ENCODE peak calls at places on chromosomes 16 and 17, in six cellular contexts. K is nephron progenitor cell, U is activated B cell treated with CpG ODN at 0.5 μM for 24 hours, N is fibroblast of the aortic adventitia, E is A549, D is epithelial cell of esophagus. O is an unnamed sample.

GRCh38 chr17:27320222-27320560 is 26.3 kb downstream of the WSB1 start:
- DNase-seq in K (no peak), U (no peak), N (no peak), E (no peak), D (no peak), O (peak; percentile 32)

GRCh38 chr16:85675528-85675927 is 13.2 kb downstream of the GINS2 start:
- DNase-seq in K (no peak), U (no peak), N (peak; percentile 56), E (peak; percentile 36), D (peak; percentile 43), O (no peak)

GRCh38 chr17:28684963-28685362 is 23.0 kb downstream of the SUPT6H start:
- DNase-seq in K (no peak), U (no peak), N (peak; percentile 28), E (peak; percentile 63), D (no peak), O (no peak)

GRCh38 chr17:17434477-17434876 is 42.3 kb upstream of the MED9 start:
- DNase-seq in K (no peak), U (no peak), N (no peak), E (no peak), D (peak; percentile 10), O (no peak)

GRCh38 chr17:27345141-27345904 is 51.4 kb downstream of the WSB1 start:
- DNase-seq in K (peak; percentile 60), U (no peak), N (no peak), E (no peak), D (peak; percentile 75), O (no peak)

GRCh38 chr16:1920727-1921155 is 2.5 kb upstream of the HS3ST6 start:
- DNase-seq in K (peak; percentile 81), U (no peak), N (no peak), E (no peak), D (no peak), O (no peak)

GRCh38 chr17:57697891-57698708 is 47.0 kb downstream of the CCDC182 start:
- DNase-seq in K (no peak), U (no peak), N (no peak), E (no peak), D (peak; percentile 5), O (no peak)

GRCh38 chr16:69404275-69404805 is 18.5 kb upstream of the TERF2 start:
- DNase-seq in K (peak; percentile 31), U (no peak), N (peak; percentile 70), E (peak; percentile 64), D (peak; percentile 72), O (no peak)

GRCh38 chr17:76251478-76252039 is 11.3 kb upstream of the RNF157 start:
- DNase-seq in K (no peak), U (no peak), N (no peak), E (no peak), D (no peak), O (no peak)

GRCh38 chr17:1958134-1958881 is 66.8 kb downstream of the RTN4RL1 start:
- DNase-seq in K (no peak), U (no peak), N (peak; percentile 32), E (no peak), D (no peak), O (no peak)

GRCh38 chr17:3959295-3959899 is 4.8 kb downstream of the ATP2A3 start:
- DNase-seq in K (no peak), U (no peak), N (peak; percentile 34), E (peak; percentile 94), D (peak; percentile 66), O (no peak)

GRCh38 chr17:2885751-2886150 is 89.5 kb downstream of the RAP1GAP2 start:
- DNase-seq in K (no peak), U (no peak), N (no peak), E (no peak), D (no peak), O (no peak)

GRCh38 chr16:66521951-66522771 is 27.8 kb downstream of the TK2 start:
- DNase-seq in K (no peak), U (peak; percentile 62), N (peak; percentile 27), E (no peak), D (peak; percentile 81), O (no peak)

GRCh38 chr17:6753006-6753445 is 2.8 kb upstream of the XAF1 start:
- DNase-seq in K (no peak), U (no peak), N (peak; percentile 78), E (no peak), D (peak; percentile 5), O (no peak)

GRCh38 chr16:15966420-15967222 is 17.2 kb downstream of the ABCC1 start:
- DNase-seq in K (no peak), U (no peak), N (peak; percentile 85), E (peak; percentile 94), D (peak; percentile 85), O (no peak)

GRCh38 chr16:79372504-79373184 is 227.9 kb downstream of the MAF start:
- DNase-seq in K (no peak), U (no peak), N (no peak), E (peak; percentile 27), D (peak; percentile 35), O (no peak)

GRCh38 chr17:8939496-8940334 is 25.8 kb downstream of the PIK3R5 start:
- DNase-seq in K (no peak), U (no peak), N (no peak), E (no peak), D (no peak), O (no peak)

GRCh38 chr17:6374761-6375312 is 60.1 kb downstream of the AIPL1 start:
- DNase-seq in K (peak; percentile 45), U (no peak), N (peak; percentile 3), E (peak; percentile 86), D (peak; percentile 64), O (no peak)

GRCh38 chr17:11094377-11094776 is 146.6 kb upstream of the SHISA6 start:
- DNase-seq in K (no peak), U (no peak), N (no peak), E (no peak), D (no peak), O (no peak)

GRCh38 chr16:53949716-53950410 is 245.9 kb downstream of the FTO start:
- DNase-seq in K (no peak), U (no peak), N (no peak), E (no peak), D (no peak), O (no peak)

GRCh38 chr16:27811881-27812280 is 251.6 kb downstream of the GSG1L start:
- DNase-seq in K (no peak), U (no peak), N (no peak), E (no peak), D (no peak), O (no peak)
- TF ChIP-seq CTCF in K (no peak), U (no peak), N (no peak), E (no peak), D (no peak), O (no peak)

DNA sequence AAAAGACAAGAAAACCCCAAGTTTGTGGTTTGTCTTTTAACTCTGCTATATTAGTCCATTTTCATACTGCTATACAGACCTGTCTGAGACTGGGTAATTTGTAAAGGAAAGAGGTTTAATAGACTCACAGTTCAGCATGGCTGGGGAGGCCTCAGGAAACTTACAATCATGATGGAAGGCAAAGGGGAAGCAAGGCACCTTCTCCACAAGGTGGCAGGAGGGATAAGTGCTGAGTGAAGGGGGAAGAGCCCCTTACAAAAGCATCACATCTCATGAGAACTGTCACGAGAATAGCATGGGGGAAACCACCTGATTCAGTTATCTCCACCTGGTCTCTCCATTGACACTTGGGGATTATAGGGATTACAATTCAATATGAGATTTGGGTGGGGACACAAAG is 13.5 kb upstream of the ADAM11 start:
- DNase-seq in K (no peak), U (no peak), N (no peak), E (no peak), D (no peak), O (no peak)
- TF ChIP-seq CTCF in K (no peak), U (no peak), N (no peak), E (no peak), D (no peak), O (no peak)

DNA sequence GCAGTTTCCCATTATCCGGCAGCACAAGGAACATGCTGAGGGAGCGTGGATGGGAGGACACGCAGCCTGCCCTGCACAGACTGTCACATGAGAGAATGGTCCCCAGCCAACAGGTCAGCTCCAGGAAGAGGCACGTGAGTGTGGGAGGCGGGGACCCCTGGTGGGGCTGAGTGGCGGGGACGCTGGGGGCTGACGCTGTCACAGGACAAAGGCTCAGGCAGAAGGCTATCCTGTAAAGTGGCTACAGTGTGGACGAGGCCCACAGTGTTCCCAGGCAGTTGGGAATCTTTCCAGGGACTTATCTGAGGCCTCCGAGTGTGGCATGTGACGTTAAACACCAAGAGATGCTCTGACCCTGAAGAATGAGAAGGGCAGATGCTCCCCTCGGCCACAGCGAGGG is 30.4 kb downstream of the MBTPS1 start:
- DNase-seq in K (no peak), U (no peak), N (no peak), E (no peak), D (no peak), O (no peak)
- TF ChIP-seq CTCF in K (no peak), U (no peak), N (no peak), E (no peak), D (no peak), O (no peak)

DNA sequence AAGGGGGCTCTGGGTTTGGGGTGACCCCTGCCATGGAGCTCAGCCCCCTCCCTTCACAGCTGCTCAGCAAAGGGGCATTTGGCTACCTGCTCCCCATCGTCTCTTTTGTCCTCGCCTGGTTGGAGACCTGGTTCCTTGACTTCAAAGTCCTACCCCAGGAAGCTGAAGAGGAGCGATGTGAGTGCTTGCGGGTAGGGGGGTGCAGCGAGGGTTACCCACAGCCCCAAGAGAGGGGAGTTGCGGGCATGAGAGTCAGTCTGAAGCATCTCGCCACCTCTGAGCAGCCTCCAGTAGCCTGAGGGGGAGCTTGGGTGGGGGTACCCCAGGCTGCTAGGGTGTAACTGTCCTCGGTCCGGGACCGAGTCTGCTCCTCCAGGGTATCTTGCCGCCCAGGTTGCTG is 6.8 kb upstream of the TCAP start:
- DNase-seq in K (no peak), U (no peak), N (no peak), E (no peak), D (no peak), O (no peak)
- TF ChIP-seq CTCF in K (no peak), U (no peak), N (no peak), E (no peak), D (no peak), O (no peak)

GRCh38 chr16:56789360-56789759 is 59.4 kb downstream of the NUP93 start:
- DNase-seq in K (no peak), U (no peak), N (peak; percentile 59), E (peak; percentile 41), D (peak; percentile 78), O (no peak)

GRCh38 chr16:56797861-56798260 is 67.1 kb upstream of the SLC12A3 start:
- DNase-seq in K (no peak), U (no peak), N (no peak), E (no peak), D (no peak), O (no peak)

GRCh38 chr16:56795011-56795410 is 65.1 kb downstream of the NUP93 start:
- DNase-seq in K (no peak), U (no peak), N (no peak), E (no peak), D (no peak), O (no peak)

GRCh38 chr16:56792960-56793359 is 63.0 kb downstream of the NUP93 start:
- DNase-seq in K (no peak), U (no peak), N (no peak), E (no peak), D (no peak), O (no peak)

GRCh38 chr16:56793504-56793903 is 63.6 kb downstream of the NUP93 start:
- DNase-seq in K (no peak), U (no peak), N (peak; percentile 70), E (peak; percentile 14), D (peak; percentile 39), O (no peak)
- TF ChIP-seq CTCF in K (peak; percentile 15), U (no peak), N (peak; percentile 56), E (peak; percentile 76), D (peak; percentile 56), O (peak; percentile 44)

O was measured in D721Med.